ENCODE peak calls at places on chromosomes 3 and 15, in five cellular contexts. O is body of pancreas, Y is GM10248, W is pancreas, A is GM23338. T is an unnamed sample.

GRCh38 chr3:42228796-42229195 is 37.2 kb downstream of the CCK start:
- DNase-seq in O (no peak), Y (peak), W (no peak), A (peak), T (no peak)

GRCh38 chr3:125378762-125379161 is 3.6 kb upstream of the ZNF148 start:
- DNase-seq in O (no peak), Y (no peak), W (no peak), A (no peak), T (no peak)

GRCh38 chr15:70794596-70795310 is 31.4 kb upstream of the UACA start:
- DNase-seq in O (no peak), Y (no peak), W (no peak), A (no peak), T (no peak)

GRCh38 chr15:26772588-26773484 is at the start of gene GABRB3:
- DNase-seq in O (peak), Y (no peak), W (peak), A (peak), T (no peak)

GRCh38 chr3:27993061-27993460 is 248.4 kb upstream of the CMC1 start:
- DNase-seq in O (no peak), Y (no peak), W (no peak), A (no peak), T (no peak)

GRCh38 chr3:140092883-140093536 is 158.0 kb downstream of the CLSTN2 start:
- DNase-seq in O (no peak), Y (peak), W (no peak), A (peak), T (no peak)

GRCh38 chr15:72092691-72093090 is 25.3 kb downstream of the MYO9A start:
- DNase-seq in O (no peak), Y (no peak), W (no peak), A (no peak), T (no peak)

GRCh38 chr15:79373068-79373467 is 59.1 kb upstream of the MINAR1 start:
- DNase-seq in O (no peak), Y (no peak), W (no peak), A (no peak), T (no peak)

GRCh38 chr3:55571913-55572312 is 84.8 kb upstream of the WNT5A start:
- DNase-seq in O (peak), Y (no peak), W (no peak), A (peak), T (no peak)

GRCh38 chr3:163572856-163573255 is 1505.4 kb downstream of the SI start:
- DNase-seq in O (no peak), Y (no peak), W (no peak), A (no peak), T (no peak)

GRCh38 chr15:71303977-71304376 is 188.7 kb downstream of the THSD4 start:
- DNase-seq in O (no peak), Y (no peak), W (no peak), A (no peak), T (no peak)

GRCh38 chr3:2543247-2543646 is 444.6 kb downstream of the CNTN4 start:
- DNase-seq in O (no peak), Y (no peak), W (no peak), A (no peak), T (no peak)

GRCh38 chr15:40763801-40764765 is at the start of gene GCHFR:
- DNase-seq in O (peak), Y (peak), W (peak), A (peak), T (no peak)
- TF ChIP-seq CTCF in O (peak), Y (peak), W (peak), A (no peak), T (peak)

GRCh38 chr3:30768703-30769550 is 125.5 kb downstream of the GADL1 start:
- DNase-seq in O (peak), Y (peak), W (peak), A (peak), T (peak)
- TF ChIP-seq CTCF in O (peak), Y (peak), W (peak), A (peak), T (peak)

DNA sequence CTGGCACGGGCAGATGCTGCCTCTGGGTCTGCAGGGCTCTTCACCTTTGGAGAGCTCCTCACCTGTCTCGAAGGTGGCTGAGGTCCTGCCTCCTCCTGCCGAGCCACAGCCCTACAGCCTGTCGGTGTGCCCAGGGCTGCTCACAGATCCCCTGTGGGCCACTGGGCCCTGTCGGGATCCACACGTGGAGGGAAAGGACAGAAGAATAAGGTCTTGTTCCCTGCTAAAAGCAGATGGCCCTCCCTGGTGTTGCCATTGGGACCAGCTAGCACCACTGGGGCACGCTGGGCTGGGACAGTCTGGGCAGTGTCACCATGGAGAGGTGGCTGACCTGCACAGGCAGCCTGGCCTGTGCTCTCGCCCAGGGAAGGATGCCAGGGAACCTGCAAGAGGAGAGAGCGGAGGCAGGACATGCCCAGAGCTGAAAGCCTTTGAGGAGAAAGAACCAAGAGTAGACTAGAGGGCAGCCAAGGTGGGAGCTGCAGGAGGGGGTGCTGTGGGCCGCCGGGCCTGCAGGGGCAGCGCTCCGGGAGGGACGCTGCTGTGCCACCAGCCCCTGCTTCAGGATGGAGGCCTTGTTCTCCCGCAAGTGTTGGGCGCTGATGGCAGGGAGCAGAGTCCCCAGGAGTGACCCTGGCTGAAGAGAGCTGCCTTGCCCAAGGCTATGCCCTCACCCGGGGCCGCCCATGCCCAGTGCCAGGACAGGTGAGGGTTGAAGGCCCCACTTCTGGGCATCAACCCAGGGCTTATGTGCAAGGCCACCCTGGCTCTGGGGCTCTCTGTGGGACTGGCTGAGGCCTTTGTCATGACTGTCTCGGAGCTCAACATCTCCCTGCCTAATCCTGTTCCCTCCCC is 210.2 kb downstream of the XXYLT1 start:
- DNase-seq in O (no peak), Y (no peak), W (peak), A (no peak), T (no peak)
- TF ChIP-seq CTCF in O (no peak), Y (no peak), W (no peak), A (peak), T (no peak)

GRCh38 chr15:98581715-98582114 is 66.6 kb upstream of the IGF1R start:
- DNase-seq in O (no peak), Y (no peak), W (no peak), A (peak), T (no peak)
- TF ChIP-seq CTCF in O (peak), Y (no peak), W (peak), A (peak), T (no peak)

GRCh38 chr3:130705501-130705900 is 41.1 kb downstream of the PIK3R4 start:
- DNase-seq in O (no peak), Y (no peak), W (no peak), A (no peak), T (no peak)

GRCh38 chr3:130702985-130703384 is 43.6 kb downstream of the PIK3R4 start:
- DNase-seq in O (no peak), Y (no peak), W (no peak), A (no peak), T (no peak)

GRCh38 chr3:130700541-130700940 is 46.1 kb downstream of the PIK3R4 start:
- DNase-seq in O (peak), Y (no peak), W (no peak), A (no peak), T (no peak)

DNA sequence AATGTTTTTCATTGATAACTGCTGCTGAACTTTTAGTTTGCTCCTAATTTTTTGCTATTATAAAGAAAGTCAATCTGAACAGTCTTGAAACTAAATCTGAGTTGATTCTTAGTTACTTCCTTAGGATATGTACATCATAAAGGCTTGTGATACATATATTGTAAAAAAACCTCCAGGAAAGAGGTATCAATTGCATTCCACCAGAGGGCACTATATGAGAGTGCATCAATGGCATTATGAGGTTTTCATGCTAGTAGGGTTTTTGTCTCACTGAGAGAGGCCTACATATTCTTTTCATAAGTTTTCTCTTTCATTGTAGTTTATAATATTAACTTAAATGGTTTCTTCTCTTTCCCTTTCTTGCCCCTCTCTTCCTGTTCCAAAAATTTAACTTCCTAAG is 46.9 kb downstream of the PIK3R4 start:
- DNase-seq in O (no peak), Y (peak), W (no peak), A (peak), T (no peak)
- TF ChIP-seq CTCF in O (peak), Y (peak), W (no peak), A (peak), T (peak)

GRCh38 chr3:8954938-8955763 is 8.1 kb downstream of the RAD18 start:
- DNase-seq in O (no peak), Y (peak), W (no peak), A (peak), T (peak)
- TF ChIP-seq CTCF in O (no peak), Y (no peak), W (no peak), A (no peak), T (no peak)

GRCh38 chr3:182240474-182240873 is 528.7 kb downstream of the SOX2 start:
- DNase-seq in O (no peak), Y (no peak), W (no peak), A (no peak), T (no peak)

GRCh38 chr3:182241196-182241776 is 529.6 kb downstream of the SOX2 start:
- DNase-seq in O (no peak), Y (no peak), W (no peak), A (no peak), T (no peak)

GRCh38 chr3:182241777-182242556 is 530.2 kb downstream of the SOX2 start:
- DNase-seq in O (no peak), Y (no peak), W (no peak), A (no peak), T (no peak)

GRCh38 chr3:182238141-182238540 is 526.4 kb downstream of the SOX2 start:
- DNase-seq in O (no peak), Y (no peak), W (no peak), A (peak), T (no peak)

DNA sequence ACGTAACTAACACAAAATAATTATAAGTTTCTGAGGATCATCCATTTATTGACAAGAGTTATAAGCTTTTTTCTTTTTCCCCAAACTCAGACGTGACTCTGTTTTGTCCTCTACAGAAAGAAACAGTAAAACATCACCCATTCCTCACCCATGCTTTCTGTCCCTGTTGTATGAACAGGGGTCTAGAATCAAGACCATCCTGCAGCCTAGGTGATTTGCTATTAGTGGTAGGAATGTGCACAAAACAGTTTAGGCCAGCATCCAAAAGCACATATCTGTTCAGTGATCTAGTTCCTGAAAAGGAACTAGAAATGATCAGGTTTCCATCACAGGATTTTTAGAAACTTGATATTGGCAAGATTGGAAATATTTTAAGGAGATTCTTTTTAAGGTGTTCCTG is 527.6 kb downstream of the SOX2 start:
- DNase-seq in O (no peak), Y (no peak), W (no peak), A (no peak), T (no peak)
- TF ChIP-seq CTCF in O (no peak), Y (no peak), W (no peak), A (no peak), T (no peak)